ENCODE peak calls at places on chromosomes 4 and X, in seven cellular contexts. One of them, this sample, is unnamed.

GRCh38 chrX:18422325-18422724 is 3.1 kb upstream of the CDKL5 start:
- DNase-seq in stimulated activated CD8-positive, alpha-beta memory T cell treated with anti-CD3 and anti-CD28 coated beads, Interleukin-4, amount 100 ng/mL, for 1 hour: no peak
- DNase-seq in H7: no peak
- DNase-seq in NCI-H1417: no peak
- DNase-seq in T-cell: no peak
- DNase-seq in fibroblast of mammary gland: peak; percentile 88
- DNase-seq in brain microvascular endothelial cell: peak; percentile 78
- DNase-seq in this sample: peak; percentile 81

GRCh38 chr4:21447320-21448055 is 501.1 kb downstream of the KCNIP4 start:
- DNase-seq in stimulated activated CD8-positive, alpha-beta memory T cell treated with anti-CD3 and anti-CD28 coated beads, Interleukin-4, amount 100 ng/mL, for 1 hour: no peak
- DNase-seq in H7: no peak
- DNase-seq in NCI-H1417: no peak
- DNase-seq in T-cell: no peak
- DNase-seq in fibroblast of mammary gland: no peak
- DNase-seq in brain microvascular endothelial cell: no peak
- DNase-seq in this sample: no peak

GRCh38 chrX:1453390-1453783 is 678 bp upstream of the ASMTL start:
- DNase-seq in stimulated activated CD8-positive, alpha-beta memory T cell treated with anti-CD3 and anti-CD28 coated beads, Interleukin-4, amount 100 ng/mL, for 1 hour: peak; percentile 42
- DNase-seq in H7: no peak
- DNase-seq in NCI-H1417: no peak
- DNase-seq in T-cell: peak; percentile 88
- DNase-seq in fibroblast of mammary gland: no peak
- DNase-seq in brain microvascular endothelial cell: no peak
- DNase-seq in this sample: no peak

GRCh38 chr4:77617203-77617602 is 11.6 kb downstream of the CXCL13 start:
- DNase-seq in stimulated activated CD8-positive, alpha-beta memory T cell treated with anti-CD3 and anti-CD28 coated beads, Interleukin-4, amount 100 ng/mL, for 1 hour: no peak
- DNase-seq in H7: no peak
- DNase-seq in NCI-H1417: no peak
- DNase-seq in T-cell: no peak
- DNase-seq in fibroblast of mammary gland: peak; percentile 56
- DNase-seq in brain microvascular endothelial cell: no peak
- DNase-seq in this sample: no peak

GRCh38 chr4:141746026-141746425 is 109.6 kb downstream of the IL15 start:
- DNase-seq in stimulated activated CD8-positive, alpha-beta memory T cell treated with anti-CD3 and anti-CD28 coated beads, Interleukin-4, amount 100 ng/mL, for 1 hour: no peak
- DNase-seq in H7: no peak
- DNase-seq in NCI-H1417: no peak
- DNase-seq in T-cell: no peak
- DNase-seq in fibroblast of mammary gland: no peak
- DNase-seq in brain microvascular endothelial cell: no peak
- DNase-seq in this sample: no peak

GRCh38 chr4:3436048-3436797 is 5.5 kb upstream of the HGFAC start:
- DNase-seq in stimulated activated CD8-positive, alpha-beta memory T cell treated with anti-CD3 and anti-CD28 coated beads, Interleukin-4, amount 100 ng/mL, for 1 hour: no peak
- DNase-seq in H7: no peak
- DNase-seq in NCI-H1417: no peak
- DNase-seq in T-cell: no peak
- DNase-seq in fibroblast of mammary gland: no peak
- DNase-seq in brain microvascular endothelial cell: no peak
- DNase-seq in this sample: no peak

GRCh38 chr4:89117115-89117514 is 5.8 kb downstream of the TIGD2 start:
- DNase-seq in stimulated activated CD8-positive, alpha-beta memory T cell treated with anti-CD3 and anti-CD28 coated beads, Interleukin-4, amount 100 ng/mL, for 1 hour: no peak
- DNase-seq in H7: no peak
- DNase-seq in NCI-H1417: no peak
- DNase-seq in T-cell: no peak
- DNase-seq in fibroblast of mammary gland: no peak
- DNase-seq in brain microvascular endothelial cell: no peak
- DNase-seq in this sample: no peak

GRCh38 chr4:140813804-140814203 is 57.6 kb upstream of the TBC1D9 start:
- DNase-seq in stimulated activated CD8-positive, alpha-beta memory T cell treated with anti-CD3 and anti-CD28 coated beads, Interleukin-4, amount 100 ng/mL, for 1 hour: no peak
- DNase-seq in H7: no peak
- DNase-seq in NCI-H1417: no peak
- DNase-seq in T-cell: no peak
- DNase-seq in fibroblast of mammary gland: no peak
- DNase-seq in brain microvascular endothelial cell: no peak
- DNase-seq in this sample: no peak

GRCh38 chrX:118215346-118215745 is 98.7 kb upstream of the KLHL13 start:
- DNase-seq in stimulated activated CD8-positive, alpha-beta memory T cell treated with anti-CD3 and anti-CD28 coated beads, Interleukin-4, amount 100 ng/mL, for 1 hour: no peak
- DNase-seq in H7: no peak
- DNase-seq in NCI-H1417: no peak
- DNase-seq in T-cell: no peak
- DNase-seq in fibroblast of mammary gland: no peak
- DNase-seq in brain microvascular endothelial cell: no peak
- DNase-seq in this sample: peak; percentile 23

GRCh38 chrX:116395752-116396151 is 40.7 kb upstream of the SLC6A14 start:
- DNase-seq in stimulated activated CD8-positive, alpha-beta memory T cell treated with anti-CD3 and anti-CD28 coated beads, Interleukin-4, amount 100 ng/mL, for 1 hour: no peak
- DNase-seq in H7: no peak
- DNase-seq in NCI-H1417: no peak
- DNase-seq in T-cell: no peak
- DNase-seq in fibroblast of mammary gland: no peak
- DNase-seq in brain microvascular endothelial cell: no peak
- DNase-seq in this sample: no peak

GRCh38 chr4:15649914-15650545 is 5.1 kb downstream of the FBXL5 start:
- DNase-seq in stimulated activated CD8-positive, alpha-beta memory T cell treated with anti-CD3 and anti-CD28 coated beads, Interleukin-4, amount 100 ng/mL, for 1 hour: peak; percentile 20
- DNase-seq in H7: peak; percentile 59
- DNase-seq in NCI-H1417: peak; percentile 45
- DNase-seq in T-cell: peak; percentile 71
- DNase-seq in fibroblast of mammary gland: peak; percentile 71
- DNase-seq in brain microvascular endothelial cell: peak; percentile 52
- DNase-seq in this sample: peak; percentile 31

GRCh38 chr4:184309241-184310170 is 91.8 kb upstream of the ENPP6 start:
- DNase-seq in stimulated activated CD8-positive, alpha-beta memory T cell treated with anti-CD3 and anti-CD28 coated beads, Interleukin-4, amount 100 ng/mL, for 1 hour: no peak
- DNase-seq in H7: no peak
- DNase-seq in NCI-H1417: no peak
- DNase-seq in T-cell: no peak
- DNase-seq in fibroblast of mammary gland: no peak
- DNase-seq in brain microvascular endothelial cell: no peak
- DNase-seq in this sample: no peak

GRCh38 chrX:30275498-30275897 is 28.6 kb downstream of the MAGEB1 start:
- DNase-seq in stimulated activated CD8-positive, alpha-beta memory T cell treated with anti-CD3 and anti-CD28 coated beads, Interleukin-4, amount 100 ng/mL, for 1 hour: no peak
- DNase-seq in H7: no peak
- DNase-seq in NCI-H1417: peak; percentile 14
- DNase-seq in T-cell: no peak
- DNase-seq in fibroblast of mammary gland: peak; percentile 54
- DNase-seq in brain microvascular endothelial cell: no peak
- DNase-seq in this sample: no peak

GRCh38 chr4:76748649-76749048 is 149.3 kb downstream of the SOWAHB start:
- DNase-seq in stimulated activated CD8-positive, alpha-beta memory T cell treated with anti-CD3 and anti-CD28 coated beads, Interleukin-4, amount 100 ng/mL, for 1 hour: no peak
- DNase-seq in H7: peak; percentile 54
- DNase-seq in NCI-H1417: no peak
- DNase-seq in T-cell: no peak
- DNase-seq in fibroblast of mammary gland: peak; percentile 59
- DNase-seq in brain microvascular endothelial cell: peak; percentile 36
- DNase-seq in this sample: peak; percentile 56

GRCh38 chrX:153592966-153593688 is 5.8 kb downstream of the CCNQ start:
- DNase-seq in stimulated activated CD8-positive, alpha-beta memory T cell treated with anti-CD3 and anti-CD28 coated beads, Interleukin-4, amount 100 ng/mL, for 1 hour: no peak
- DNase-seq in H7: no peak
- DNase-seq in NCI-H1417: peak; percentile 16
- DNase-seq in T-cell: no peak
- DNase-seq in fibroblast of mammary gland: no peak
- DNase-seq in brain microvascular endothelial cell: no peak
- DNase-seq in this sample: no peak

GRCh38 chr4:38368612-38369011 is 295.4 kb upstream of the KLF3 start:
- DNase-seq in stimulated activated CD8-positive, alpha-beta memory T cell treated with anti-CD3 and anti-CD28 coated beads, Interleukin-4, amount 100 ng/mL, for 1 hour: no peak
- DNase-seq in H7: no peak
- DNase-seq in NCI-H1417: no peak
- DNase-seq in T-cell: no peak
- DNase-seq in fibroblast of mammary gland: peak; percentile 51
- DNase-seq in brain microvascular endothelial cell: peak; percentile 61
- DNase-seq in this sample: no peak

GRCh38 chrX:84168095-84168494 is 19.9 kb downstream of the RPS6KA6 start:
- DNase-seq in stimulated activated CD8-positive, alpha-beta memory T cell treated with anti-CD3 and anti-CD28 coated beads, Interleukin-4, amount 100 ng/mL, for 1 hour: no peak
- DNase-seq in H7: no peak
- DNase-seq in NCI-H1417: no peak
- DNase-seq in T-cell: no peak
- DNase-seq in fibroblast of mammary gland: peak; percentile 56
- DNase-seq in brain microvascular endothelial cell: no peak
- DNase-seq in this sample: no peak

GRCh38 chrX:112644713-112645112 is 35.0 kb downstream of the LHFPL1 start:
- DNase-seq in stimulated activated CD8-positive, alpha-beta memory T cell treated with anti-CD3 and anti-CD28 coated beads, Interleukin-4, amount 100 ng/mL, for 1 hour: no peak
- DNase-seq in H7: no peak
- DNase-seq in NCI-H1417: no peak
- DNase-seq in T-cell: no peak
- DNase-seq in fibroblast of mammary gland: no peak
- DNase-seq in brain microvascular endothelial cell: no peak
- DNase-seq in this sample: no peak

GRCh38 chr4:88753658-88754431 is 56.2 kb upstream of the NAP1L5 start:
- DNase-seq in stimulated activated CD8-positive, alpha-beta memory T cell treated with anti-CD3 and anti-CD28 coated beads, Interleukin-4, amount 100 ng/mL, for 1 hour: no peak
- DNase-seq in H7: no peak
- DNase-seq in NCI-H1417: no peak
- DNase-seq in T-cell: no peak
- DNase-seq in fibroblast of mammary gland: no peak
- DNase-seq in brain microvascular endothelial cell: no peak
- DNase-seq in this sample: peak; percentile 37

GRCh38 chr4:102342404-102343074 is 2.7 kb downstream of the SLC39A8 start:
- DNase-seq in stimulated activated CD8-positive, alpha-beta memory T cell treated with anti-CD3 and anti-CD28 coated beads, Interleukin-4, amount 100 ng/mL, for 1 hour: no peak
- DNase-seq in H7: no peak
- DNase-seq in NCI-H1417: peak; percentile 40
- DNase-seq in T-cell: no peak
- DNase-seq in fibroblast of mammary gland: no peak
- DNase-seq in brain microvascular endothelial cell: no peak
- DNase-seq in this sample: no peak

GRCh38 chrX:136221851-136222513 is 29.2 kb downstream of the MAP7D3 start:
- DNase-seq in stimulated activated CD8-positive, alpha-beta memory T cell treated with anti-CD3 and anti-CD28 coated beads, Interleukin-4, amount 100 ng/mL, for 1 hour: no peak
- DNase-seq in H7: no peak
- DNase-seq in NCI-H1417: no peak
- DNase-seq in T-cell: no peak
- DNase-seq in fibroblast of mammary gland: no peak
- DNase-seq in brain microvascular endothelial cell: no peak
- DNase-seq in this sample: no peak

GRCh38 chr4:92175250-92175649 is 128.5 kb upstream of the GRID2 start:
- DNase-seq in stimulated activated CD8-positive, alpha-beta memory T cell treated with anti-CD3 and anti-CD28 coated beads, Interleukin-4, amount 100 ng/mL, for 1 hour: no peak
- DNase-seq in H7: no peak
- DNase-seq in NCI-H1417: no peak
- DNase-seq in T-cell: no peak
- DNase-seq in fibroblast of mammary gland: no peak
- DNase-seq in brain microvascular endothelial cell: no peak
- DNase-seq in this sample: no peak

GRCh38 chrX:144716187-144716586 is 531.1 kb upstream of the SPANXN1 start:
- DNase-seq in stimulated activated CD8-positive, alpha-beta memory T cell treated with anti-CD3 and anti-CD28 coated beads, Interleukin-4, amount 100 ng/mL, for 1 hour: no peak
- DNase-seq in H7: no peak
- DNase-seq in NCI-H1417: no peak
- DNase-seq in T-cell: no peak
- DNase-seq in fibroblast of mammary gland: no peak
- DNase-seq in brain microvascular endothelial cell: no peak
- DNase-seq in this sample: no peak

GRCh38 chrX:771536-771935 is 140.9 kb downstream of the SHOX start:
- DNase-seq in stimulated activated CD8-positive, alpha-beta memory T cell treated with anti-CD3 and anti-CD28 coated beads, Interleukin-4, amount 100 ng/mL, for 1 hour: no peak
- DNase-seq in H7: no peak
- DNase-seq in NCI-H1417: no peak
- DNase-seq in T-cell: no peak
- DNase-seq in fibroblast of mammary gland: no peak
- DNase-seq in brain microvascular endothelial cell: no peak
- DNase-seq in this sample: no peak

GRCh38 chr4:66602622-66603021 is 932.3 kb upstream of the EPHA5 start:
- DNase-seq in stimulated activated CD8-positive, alpha-beta memory T cell treated with anti-CD3 and anti-CD28 coated beads, Interleukin-4, amount 100 ng/mL, for 1 hour: no peak
- DNase-seq in H7: no peak
- DNase-seq in NCI-H1417: no peak
- DNase-seq in T-cell: no peak
- DNase-seq in fibroblast of mammary gland: no peak
- DNase-seq in brain microvascular endothelial cell: no peak
- DNase-seq in this sample: no peak

GRCh38 chr4:74320559-74321118 is 12.4 kb downstream of the EPGN start:
- DNase-seq in stimulated activated CD8-positive, alpha-beta memory T cell treated with anti-CD3 and anti-CD28 coated beads, Interleukin-4, amount 100 ng/mL, for 1 hour: no peak
- DNase-seq in H7: peak; percentile 10
- DNase-seq in NCI-H1417: peak; percentile 52
- DNase-seq in T-cell: peak; percentile 1
- DNase-seq in fibroblast of mammary gland: peak; percentile 69
- DNase-seq in brain microvascular endothelial cell: peak; percentile 55
- DNase-seq in this sample: peak; percentile 79

GRCh38 chr4:138948918-138949317 is 66.7 kb upstream of the NOCT start:
- DNase-seq in stimulated activated CD8-positive, alpha-beta memory T cell treated with anti-CD3 and anti-CD28 coated beads, Interleukin-4, amount 100 ng/mL, for 1 hour: no peak
- DNase-seq in H7: no peak
- DNase-seq in NCI-H1417: no peak
- DNase-seq in T-cell: no peak
- DNase-seq in fibroblast of mammary gland: no peak
- DNase-seq in brain microvascular endothelial cell: no peak
- DNase-seq in this sample: no peak